ENCODE peak calls at places on chromosomes 3 and 15, in seven cellular contexts. I is uterus, P is astrocyte of the spinal cord, U is GM20000, L is lower leg skin, V is RWPE1, Q is fibroblast of villous mesenchyme. B is an unnamed sample.

GRCh38 chr3:78048698-78049097 is 1008.8 kb downstream of the ROBO2 start:
- DNase-seq in I (no peak), P (no peak), U (no peak), L (no peak), V (no peak), Q (peak), B (no peak)

GRCh38 chr3:189488241-189488767 is 142.9 kb upstream of the TP63 start:
- DNase-seq in I (no peak), P (peak), U (no peak), L (no peak), V (peak), Q (peak), B (no peak)

GRCh38 chr3:101036213-101036618 is 43.0 kb upstream of the ABI3BP start:
- DNase-seq in I (no peak), P (peak), U (no peak), L (no peak), V (peak), Q (peak), B (no peak)

GRCh38 chr15:92906563-92907081 is 6.5 kb downstream of the CHD2 start:
- DNase-seq in I (no peak), P (peak), U (peak), L (no peak), V (peak), Q (no peak), B (no peak)

GRCh38 chr15:51093865-51094605 is 671 bp downstream of the TNFAIP8L3 start:
- DNase-seq in I (peak), P (peak), U (peak), L (peak), V (peak), Q (no peak), B (peak)

GRCh38 chr3:28745436-28745835 is 396.8 kb upstream of the AZI2 start:
- DNase-seq in I (no peak), P (no peak), U (no peak), L (no peak), V (peak), Q (peak), B (no peak)

GRCh38 chr15:39976291-39977274 is 42.7 kb downstream of the EIF2AK4 start:
- DNase-seq in I (peak), P (peak), U (peak), L (peak), V (peak), Q (peak), B (peak)

GRCh38 chr3:14478943-14479550 is 61.1 kb downstream of the GRIP2 start:
- DNase-seq in I (no peak), P (no peak), U (no peak), L (no peak), V (no peak), Q (no peak), B (no peak)

GRCh38 chr3:65732060-65732933 is 306.4 kb downstream of the MAGI1 start:
- DNase-seq in I (no peak), P (peak), U (peak), L (no peak), V (peak), Q (peak), B (peak)

GRCh38 chr3:37586280-37586679 is 275.4 kb upstream of the CTDSPL start:
- DNase-seq in I (no peak), P (no peak), U (no peak), L (no peak), V (no peak), Q (no peak), B (no peak)

GRCh38 chr3:126127452-126127851 is 43.5 kb upstream of the SLC41A3 start:
- DNase-seq in I (peak), P (no peak), U (no peak), L (peak), V (no peak), Q (no peak), B (no peak)

GRCh38 chr3:9347086-9347485 is 15.8 kb upstream of the THUMPD3 start:
- DNase-seq in I (no peak), P (peak), U (no peak), L (no peak), V (no peak), Q (no peak), B (no peak)

GRCh38 chr3:32685604-32686185 is 707 bp downstream of the CNOT10 start:
- DNase-seq in I (no peak), P (peak), U (peak), L (no peak), V (peak), Q (peak), B (no peak)
- TF ChIP-seq CTCF in I (no peak), P (no peak), U (no peak), L (no peak), V (no peak), Q (no peak), B (no peak)

GRCh38 chr15:57540736-57541135 is 51.0 kb upstream of the MYZAP start:
- DNase-seq in I (no peak), P (no peak), U (peak), L (no peak), V (no peak), Q (no peak), B (no peak)

GRCh38 chr15:57541271-57541670 is 50.4 kb upstream of the MYZAP start:
- DNase-seq in I (no peak), P (no peak), U (no peak), L (no peak), V (no peak), Q (no peak), B (no peak)

GRCh38 chr15:57544840-57545239 is 46.9 kb upstream of the MYZAP start:
- DNase-seq in I (no peak), P (no peak), U (no peak), L (peak), V (no peak), Q (no peak), B (no peak)

GRCh38 chr15:57541805-57542504 is 49.7 kb upstream of the MYZAP start:
- DNase-seq in I (peak), P (peak), U (peak), L (peak), V (peak), Q (peak), B (peak)

DNA sequence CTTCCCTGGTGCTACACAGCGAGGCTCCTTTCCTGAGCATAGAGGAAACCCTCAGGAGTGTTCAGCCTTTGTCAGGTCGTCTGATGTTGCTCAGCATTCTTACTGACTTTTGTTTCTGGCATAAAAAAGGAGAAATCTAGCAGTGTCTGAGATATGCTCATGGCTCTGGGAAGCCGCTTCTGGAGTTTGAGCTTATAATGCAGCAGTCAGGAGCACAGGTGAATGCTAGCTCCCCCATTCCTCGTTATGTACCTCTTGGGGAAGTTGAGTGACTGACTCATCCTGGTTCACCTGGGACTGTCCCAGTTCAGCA is 49.2 kb upstream of the MYZAP start:
- DNase-seq in I (no peak), P (no peak), U (no peak), L (no peak), V (no peak), Q (no peak), B (no peak)
- TF ChIP-seq CTCF in I (no peak), P (no peak), U (peak), L (no peak), V (peak), Q (no peak), B (no peak)

GRCh38 chr15:57306944-57307411 is 69.3 kb upstream of the CGNL1 start:
- DNase-seq in I (no peak), P (no peak), U (no peak), L (peak), V (peak), Q (no peak), B (no peak)
- TF ChIP-seq CTCF in I (no peak), P (no peak), U (no peak), L (no peak), V (peak), Q (no peak), B (peak)

GRCh38 chr3:102466001-102466400 is 31.2 kb downstream of the ZPLD1 start:
- DNase-seq in I (no peak), P (no peak), U (no peak), L (no peak), V (no peak), Q (no peak), B (no peak)
- TF ChIP-seq CTCF in I (no peak), P (peak), U (no peak), L (no peak), V (no peak), Q (peak), B (no peak)

DNA sequence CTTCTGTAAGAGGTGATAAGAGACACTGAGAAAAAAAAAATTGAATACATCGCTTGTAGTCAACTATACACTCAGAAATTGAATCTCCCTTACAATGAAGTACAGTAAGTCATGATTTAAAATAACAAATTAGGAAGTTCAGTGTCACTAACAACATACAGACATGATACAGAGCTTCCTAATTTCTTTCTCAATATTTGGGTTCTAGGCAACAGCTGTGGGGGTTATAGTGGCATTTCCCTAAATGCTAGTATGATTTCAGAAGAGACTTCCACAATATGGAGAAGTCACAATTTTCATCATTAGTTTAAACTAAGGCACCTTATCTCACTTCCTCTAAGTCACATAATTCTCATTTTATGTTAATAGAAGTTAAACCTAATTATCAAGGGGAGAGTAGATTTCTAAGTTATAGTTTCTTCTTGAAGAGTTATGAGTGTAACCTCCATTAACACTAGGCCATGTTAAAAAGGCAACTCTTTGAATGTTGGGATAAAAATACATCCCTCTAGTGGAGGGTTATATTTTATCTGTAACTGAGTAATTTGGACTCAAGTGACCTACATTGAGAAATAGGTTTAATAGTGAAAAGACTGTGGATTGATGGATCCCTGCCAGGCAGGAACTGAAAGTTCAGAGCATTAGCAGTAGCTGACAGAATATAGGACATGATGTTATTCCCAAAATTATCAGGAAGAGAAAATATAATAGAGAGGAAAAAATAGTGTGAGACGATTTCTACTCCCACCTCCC is 286.0 kb upstream of the SUCLG2 start:
- DNase-seq in I (no peak), P (no peak), U (no peak), L (no peak), V (no peak), Q (peak), B (no peak)
- TF ChIP-seq CTCF in I (no peak), P (no peak), U (no peak), L (no peak), V (no peak), Q (peak), B (no peak)

GRCh38 chr3:138567403-138567802 is 26.7 kb downstream of the CEP70 start:
- DNase-seq in I (no peak), P (no peak), U (no peak), L (no peak), V (no peak), Q (no peak), B (no peak)
- TF ChIP-seq CTCF in I (no peak), P (no peak), U (no peak), L (no peak), V (no peak), Q (no peak), B (no peak)